ENCODE peak calls at places on chromosomes 3 and 15, in ten cellular contexts. E is thyroid gland, Q is DND-41, F is heart right ventricle, T is neural progenitor cell, B is aorta, M is GM23248, I is colonic mucosa, R is tibial nerve, S is osteoblast. V is an unnamed sample.

GRCh38 chr3:13621381-13622221 is 72.7 kb downstream of the FBLN2 start:
- DNase-seq in E (no peak), F (no peak), Q (peak; percentile 87), M (no peak), T (no peak), R (no peak), B (peak; percentile 47), I (no peak), S (peak; percentile 86), V (no peak)

GRCh38 chr3:178703268-178703975 is 167.2 kb downstream of the KCNMB2 start:
- DNase-seq in Q (no peak), S (no peak), R (no peak), I (no peak), M (peak; percentile 8), T (no peak), F (no peak), B (no peak), E (no peak), V (no peak)

GRCh38 chr3:79148786-79149185 is 619.0 kb downstream of the ROBO1 start:
- DNase-seq in M (peak; percentile 31), Q (no peak), R (no peak), I (no peak), E (no peak), F (no peak), S (no peak), T (no peak), B (no peak), V (no peak)

GRCh38 chr15:69679623-69680228 is 227.1 kb downstream of the RPLP1 start:
- DNase-seq in B (no peak), S (peak; percentile 49), I (no peak), E (no peak), R (no peak), M (no peak), Q (no peak), T (no peak), F (no peak), V (no peak)

GRCh38 chr3:181009225-181009624 is 19.7 kb upstream of the DNAJC19 start:
- DNase-seq in F (no peak), R (no peak), T (no peak), M (no peak), B (no peak), I (no peak), Q (no peak), S (no peak), E (no peak), V (no peak)

GRCh38 chr15:63504979-63505841 is 817 bp downstream of the USP3 start:
- DNase-seq in F (peak; percentile 42), I (peak; percentile 76), Q (peak; percentile 51), E (peak; percentile 65), M (peak; percentile 84), T (peak; percentile 79), B (peak; percentile 76), S (no peak), R (no peak), V (peak; percentile 60)

GRCh38 chr3:152128356-152128755 is 140.4 kb upstream of the MBNL1 start:
- DNase-seq in M (no peak), E (no peak), T (no peak), B (no peak), R (no peak), S (no peak), F (no peak), Q (no peak), I (no peak), V (no peak)

GRCh38 chr3:124557433-124558232 is 172.6 kb upstream of the UMPS start:
- DNase-seq in R (no peak), T (no peak), F (no peak), B (no peak), I (peak; percentile 52), M (peak; percentile 65), E (no peak), Q (no peak), S (no peak), V (no peak)

GRCh38 chr3:177441813-177442646 is 244.7 kb upstream of the TBL1XR1 start:
- DNase-seq in B (no peak), Q (no peak), T (no peak), S (no peak), E (no peak), M (peak; percentile 40), I (no peak), R (no peak), F (no peak), V (no peak)

GRCh38 chr15:48703544-48703943 is 58.0 kb upstream of the FBN1 start:
- DNase-seq in S (peak; percentile 26), R (no peak), T (no peak), F (no peak), M (peak; percentile 75), E (no peak), B (no peak), Q (no peak), I (no peak), V (no peak)

GRCh38 chr3:74067296-74067695 is 442.6 kb upstream of the PDZRN3 start:
- DNase-seq in E (no peak), F (no peak), R (no peak), T (peak; percentile 11), Q (no peak), M (peak; percentile 66), S (no peak), I (no peak), B (no peak), V (no peak)

GRCh38 chr3:124784686-124785382 is 54.6 kb downstream of the UMPS start:
- DNase-seq in F (peak; percentile 26), M (no peak), R (no peak), E (peak; percentile 71), Q (no peak), S (no peak), I (no peak), T (no peak), B (peak; percentile 78), V (no peak)

GRCh38 chr15:69126054-69126469 is 34.4 kb upstream of the GLCE start:
- DNase-seq in R (no peak), T (no peak), M (peak; percentile 27), S (no peak), B (no peak), I (peak; percentile 35), E (no peak), Q (no peak), F (no peak), V (peak; percentile 58)

GRCh38 chr15:60639502-60639901 is 160.6 kb upstream of the ICE2 start:
- DNase-seq in B (no peak), R (no peak), M (no peak), E (no peak), T (no peak), I (no peak), F (no peak), Q (no peak), S (no peak), V (no peak)
- H3K27me3 ChIP-seq in B (no peaks in the 10 kb centered on the region), R (no peaks in the 10 kb centered on the region), M (no peaks in the 10 kb centered on the region), E (no peaks in the 10 kb centered on the region), T (no peaks in the 10 kb centered on the region), I (no peaks in the 10 kb centered on the region), F (no peaks in the 10 kb centered on the region), Q (no peaks in the 10 kb centered on the region), S (no peaks in the 10 kb centered on the region), V (no peaks in the 10 kb centered on the region)

GRCh38 chr3:105806361-105806760 is 62.5 kb downstream of the CBLB start:
- DNase-seq in B (no peak), T (no peak), Q (peak; percentile 31), R (no peak), M (peak; percentile 72), F (no peak), I (no peak), E (no peak), S (no peak), V (no peak)

GRCh38 chr3:105802073-105802706 is 66.6 kb downstream of the CBLB start:
- DNase-seq in R (no peak), I (no peak), S (no peak), M (peak; percentile 39), T (no peak), B (no peak), E (no peak), F (no peak), Q (no peak), V (no peak)

GRCh38 chr3:105807146-105807545 is 61.7 kb downstream of the CBLB start:
- DNase-seq in B (no peak), M (no peak), R (no peak), T (no peak), S (no peak), I (no peak), Q (no peak), F (no peak), E (no peak), V (no peak)

GRCh38 chr3:105807701-105808100 is 61.1 kb downstream of the CBLB start:
- DNase-seq in B (no peak), S (no peak), Q (no peak), F (no peak), T (no peak), M (no peak), E (no peak), I (no peak), R (no peak), V (no peak)

GRCh38 chr3:105805402-105805801 is 63.4 kb downstream of the CBLB start:
- DNase-seq in E (no peak), T (no peak), M (peak; percentile 37), S (no peak), Q (no peak), F (no peak), I (no peak), R (no peak), B (no peak), V (no peak)
- H3K27me3 ChIP-seq in E (no peaks in the 10 kb centered on the region), T (no peaks in the 10 kb centered on the region), M (no peaks in the 10 kb centered on the region), S (no peaks in the 10 kb centered on the region), Q (no peaks in the 10 kb centered on the region), F (no peaks in the 10 kb centered on the region), I (no peaks in the 10 kb centered on the region), R (no peaks in the 10 kb centered on the region), B (no peaks in the 10 kb centered on the region), V (no peaks in the 10 kb centered on the region)

DNA sequence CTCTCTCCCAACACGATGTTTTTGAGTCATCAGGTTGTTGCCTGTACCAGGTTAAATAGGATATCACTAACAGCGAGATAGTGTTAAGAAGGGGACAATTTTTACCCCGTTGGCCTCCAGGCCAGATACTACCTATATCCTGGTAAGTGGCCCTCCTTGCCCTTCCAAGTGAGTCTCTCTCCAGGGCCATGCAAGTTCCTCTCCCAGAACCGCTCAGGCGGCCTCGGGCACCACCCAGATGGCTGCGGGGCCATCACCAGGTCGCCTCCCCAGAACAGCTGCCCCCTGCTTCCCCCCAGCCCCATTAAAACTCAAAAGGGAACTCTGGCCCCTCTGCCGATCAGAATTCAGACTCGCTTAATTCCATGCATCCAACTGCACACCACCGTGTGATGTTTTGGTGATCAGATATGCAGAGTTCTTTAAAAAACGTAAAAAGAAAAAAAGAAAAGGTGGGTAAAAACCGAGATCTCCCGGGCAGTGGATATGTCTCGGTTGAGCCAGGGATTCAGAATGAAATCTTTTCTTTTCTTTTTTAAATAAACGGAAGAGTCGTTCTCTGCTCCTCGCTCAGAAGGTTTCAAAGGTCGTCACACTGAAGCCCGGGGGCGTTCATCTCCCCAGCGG is 1.9 kb upstream of the TRIM71 start:
- DNase-seq in S (peak; percentile 80), F (no peak), M (no peak), I (no peak), B (no peak), T (peak; percentile 60), R (no peak), Q (no peak), E (no peak), V (no peak)
- H3K27me3 ChIP-seq in S (peaks cover 67% of the 10 kb centered on the region), F (peaks cover 58% of the 10 kb centered on the region), M (peaks cover 67% of the 10 kb centered on the region), I (peaks cover 53% of the 10 kb centered on the region), B (no peaks in the 10 kb centered on the region), T (no peaks in the 10 kb centered on the region), R (peaks cover 50% of the 10 kb centered on the region), Q (peaks cover 6% of the 10 kb centered on the region), E (peaks cover 7% of the 10 kb centered on the region), V (peaks cover 9% of the 10 kb centered on the region)

DNA sequence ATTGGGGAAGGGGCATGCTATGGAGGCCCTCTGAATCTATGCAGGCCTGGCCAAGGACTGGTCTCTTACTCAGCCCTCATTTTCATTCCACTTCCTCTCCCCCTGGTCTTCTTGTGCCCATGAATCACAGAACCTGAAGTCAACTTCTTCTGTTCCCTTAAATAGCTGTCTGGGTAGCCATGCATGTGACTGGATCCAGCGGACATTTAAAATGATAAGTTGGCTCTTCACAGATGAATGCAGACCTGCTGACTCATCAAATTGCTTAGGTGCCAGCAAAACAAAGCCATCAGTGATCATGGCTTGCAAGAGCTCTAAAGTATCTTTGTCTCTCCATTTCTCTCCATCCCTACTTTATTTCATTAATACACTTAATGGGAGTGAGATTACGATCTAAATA is 90.1 kb upstream of the CADPS start:
- DNase-seq in F (no peak), Q (no peak), M (peak; percentile 56), R (no peak), S (peak; percentile 52), E (peak; percentile 2), I (no peak), B (no peak), T (no peak), V (no peak)
- H3K27me3 ChIP-seq in F (no peaks in the 10 kb centered on the region), Q (no peaks in the 10 kb centered on the region), M (no peaks in the 10 kb centered on the region), R (no peaks in the 10 kb centered on the region), S (no peaks in the 10 kb centered on the region), E (no peaks in the 10 kb centered on the region), I (no peaks in the 10 kb centered on the region), B (no peaks in the 10 kb centered on the region), T (no peaks in the 10 kb centered on the region), V (no peaks in the 10 kb centered on the region)